ENCODE peak calls at places on chromosomes 7 and 10, in six cellular contexts. H, U, G, B, V and Q are unnamed samples.

GRCh38 chr7:106045139-106045538 is 67.0 kb downstream of the SYPL1 start:
- DNase-seq in V (no peak), H (no peak), G (no peak), B (no peak), U (no peak), Q (no peak)

GRCh38 chr10:62545667-62546066 is 171.5 kb downstream of the ZNF365 start:
- DNase-seq in B (no peak), H (peak), U (no peak), G (no peak), V (no peak), Q (no peak)

GRCh38 chr10:105950410-105950809 is 1214.1 kb downstream of the SORCS1 start:
- DNase-seq in U (peak), H (peak), V (peak), G (peak), B (peak), Q (no peak)

GRCh38 chr7:111362660-111363059 is 199.6 kb downstream of the IMMP2L start:
- DNase-seq in H (peak), B (no peak), U (no peak), G (no peak), V (no peak), Q (no peak)

GRCh38 chr10:43075612-43076003 is 1.3 kb upstream of the RET start:
- DNase-seq in V (no peak), U (peak), B (no peak), H (no peak), G (no peak), Q (no peak)

GRCh38 chr10:23657677-23658076 is 218.8 kb downstream of the OTUD1 start:
- DNase-seq in H (no peak), V (no peak), G (no peak), U (no peak), B (no peak), Q (no peak)

GRCh38 chr7:105808703-105809590 is 67.5 kb downstream of the ATXN7L1 start:
- DNase-seq in G (peak), U (no peak), B (peak), V (no peak), H (peak), Q (peak)

GRCh38 chr7:17390392-17390791 is 91.9 kb downstream of the AHR start:
- DNase-seq in B (no peak), H (no peak), U (no peak), V (no peak), G (no peak), Q (no peak)

GRCh38 chr7:36653011-36653670 is 71.2 kb downstream of the AOAH start:
- DNase-seq in G (no peak), U (no peak), B (no peak), H (peak), V (no peak), Q (no peak)

GRCh38 chr7:4726051-4726450 is 44.0 kb downstream of the FOXK1 start:
- DNase-seq in H (no peak), U (no peak), G (no peak), B (no peak), V (no peak), Q (no peak)

GRCh38 chr10:73935895-73936294 is 25.0 kb downstream of the PLAU start:
- DNase-seq in H (no peak), U (no peak), B (no peak), V (no peak), G (no peak), Q (no peak)

GRCh38 chr7:106418526-106418925 is 133.7 kb upstream of the NAMPT start:
- DNase-seq in V (no peak), H (peak), U (no peak), B (no peak), G (no peak), Q (no peak)

GRCh38 chr10:122587099-122587725 is 26.7 kb downstream of the DMBT1 start:
- DNase-seq in B (no peak), U (no peak), H (no peak), G (no peak), V (no peak), Q (no peak)

GRCh38 chr10:78319371-78319770 is 285.7 kb downstream of the RPS24 start:
- DNase-seq in G (no peak), V (peak), B (no peak), H (no peak), U (no peak), Q (peak)

GRCh38 chr7:19368540-19368939 is 223.3 kb upstream of the FERD3L start:
- DNase-seq in G (no peak), U (no peak), V (no peak), B (no peak), H (no peak), Q (no peak)

GRCh38 chr7:87128883-87129282 is 23.4 kb upstream of the DMTF1 start:
- DNase-seq in G (no peak), B (no peak), V (no peak), U (no peak), H (no peak), Q (no peak)

GRCh38 chr7:28348631-28349030 is 63.7 kb upstream of the CREB5 start:
- DNase-seq in G (no peak), B (no peak), H (no peak), V (no peak), U (no peak), Q (no peak)

GRCh38 chr10:79266543-79267312 is 80.5 kb upstream of the PPIF start:
- DNase-seq in U (no peak), G (peak), B (peak), V (peak), H (peak), Q (peak)

GRCh38 chr7:39908973-39909372 is 41.1 kb upstream of the CDK13 start:
- DNase-seq in V (no peak), U (no peak), H (no peak), G (no peak), B (no peak), Q (no peak)

GRCh38 chr7:39908141-39908540 is 41.9 kb upstream of the CDK13 start:
- DNase-seq in B (no peak), U (no peak), G (no peak), H (no peak), V (no peak), Q (no peak)

GRCh38 chr7:39911167-39911566 is 38.9 kb upstream of the CDK13 start:
- DNase-seq in U (no peak), G (no peak), H (peak), V (no peak), B (no peak), Q (no peak)

GRCh38 chr7:39909526-39909925 is 40.5 kb upstream of the CDK13 start:
- DNase-seq in G (no peak), V (no peak), H (no peak), U (no peak), B (no peak), Q (no peak)

DNA sequence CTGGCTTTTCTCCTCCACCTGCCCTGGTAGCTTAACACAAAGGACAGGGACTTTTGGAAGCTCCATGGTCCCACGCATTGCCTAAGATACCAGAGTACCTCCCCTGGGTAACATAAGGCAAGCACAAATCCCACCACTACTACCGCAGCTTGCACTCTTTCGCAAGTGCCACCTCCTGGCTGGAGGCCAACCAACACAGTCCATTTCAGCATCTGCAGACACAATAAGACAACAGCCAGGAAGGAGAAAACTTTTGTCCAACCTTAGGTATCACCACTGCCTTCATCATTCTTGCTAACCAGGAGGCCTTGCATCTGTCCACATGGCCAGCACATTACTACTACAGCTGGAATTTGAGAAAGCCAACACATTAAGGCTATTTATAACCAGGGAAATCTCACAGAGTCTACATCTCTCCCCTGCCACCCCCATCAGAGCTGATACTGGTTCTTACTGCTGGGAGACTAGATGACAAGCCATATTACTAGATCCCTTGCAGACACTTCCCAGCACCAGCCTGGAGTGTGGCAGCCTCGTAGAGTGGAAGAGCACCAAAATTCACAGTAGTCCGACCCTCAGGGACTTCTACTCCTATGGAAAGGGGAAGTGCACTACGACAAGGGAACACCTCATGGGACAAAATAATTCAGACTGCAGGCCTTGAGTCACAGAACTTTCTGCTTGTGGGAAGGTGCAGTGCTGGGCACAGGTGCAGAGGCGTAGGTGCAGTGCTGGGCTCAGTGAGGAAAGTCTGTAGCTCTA is 39.8 kb upstream of the CDK13 start:
- DNase-seq in V (peak), G (no peak), H (peak), B (no peak), U (no peak), Q (no peak)
- H3K4me3 ChIP-seq in V (no peak), G (no peak), H (no peak), B (no peak), U (no peak), Q (no peak)

GRCh38 chr10:12961416-12961815 is 40.1 kb downstream of the CCDC3 start:
- DNase-seq in B (no peak), V (no peak), U (no peak), H (no peak), G (no peak), Q (peak)
- TF ChIP-seq CTCF in B (no peak), V (no peak), U (no peak), H (no peak), G (no peak), Q (no peak)

DNA sequence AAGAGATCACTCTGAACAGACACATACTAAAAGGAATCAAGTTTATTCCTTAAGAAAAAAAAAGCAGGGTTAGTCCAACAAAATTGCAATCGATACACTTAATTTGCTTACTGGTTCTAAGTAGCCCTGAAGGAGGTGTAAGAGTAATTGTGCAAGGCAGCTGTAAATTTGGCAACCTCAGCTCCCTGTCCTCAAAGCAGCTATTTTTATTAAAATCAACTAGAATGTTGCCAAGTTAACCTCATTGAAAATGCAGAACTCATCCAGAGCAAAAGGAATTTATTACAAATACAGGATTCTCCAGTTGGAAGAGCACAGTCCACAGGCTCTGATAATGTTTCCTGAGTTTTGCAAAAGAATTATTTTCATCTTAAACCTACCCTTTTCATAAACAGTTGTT is 691.3 kb downstream of the PHTF2 start:
- DNase-seq in G (no peak), B (no peak), U (no peak), V (no peak), H (no peak), Q (no peak)
- H3K27ac ChIP-seq in G (no peak), B (no peak), U (no peak), V (no peak), H (no peak), Q (peak)

GRCh38 chr10:27745719-27746363 is at the start of gene MKX:
- DNase-seq in H (peak), U (no peak), G (no peak), V (no peak), B (peak), Q (peak)

GRCh38 chr10:27747096-27747451 is 1.5 kb upstream of the MKX start:
- DNase-seq in V (no peak), G (no peak), H (peak), B (no peak), U (no peak), Q (no peak)

GRCh38 chr10:27745380-27745718 is 270 bp downstream of the MKX start:
- DNase-seq in U (no peak), V (no peak), B (peak), H (no peak), G (no peak), Q (no peak)

GRCh38 chr10:27744478-27745379 is 890 bp downstream of the MKX start:
- DNase-seq in U (no peak), G (no peak), H (peak), V (no peak), B (peak), Q (peak)

DNA sequence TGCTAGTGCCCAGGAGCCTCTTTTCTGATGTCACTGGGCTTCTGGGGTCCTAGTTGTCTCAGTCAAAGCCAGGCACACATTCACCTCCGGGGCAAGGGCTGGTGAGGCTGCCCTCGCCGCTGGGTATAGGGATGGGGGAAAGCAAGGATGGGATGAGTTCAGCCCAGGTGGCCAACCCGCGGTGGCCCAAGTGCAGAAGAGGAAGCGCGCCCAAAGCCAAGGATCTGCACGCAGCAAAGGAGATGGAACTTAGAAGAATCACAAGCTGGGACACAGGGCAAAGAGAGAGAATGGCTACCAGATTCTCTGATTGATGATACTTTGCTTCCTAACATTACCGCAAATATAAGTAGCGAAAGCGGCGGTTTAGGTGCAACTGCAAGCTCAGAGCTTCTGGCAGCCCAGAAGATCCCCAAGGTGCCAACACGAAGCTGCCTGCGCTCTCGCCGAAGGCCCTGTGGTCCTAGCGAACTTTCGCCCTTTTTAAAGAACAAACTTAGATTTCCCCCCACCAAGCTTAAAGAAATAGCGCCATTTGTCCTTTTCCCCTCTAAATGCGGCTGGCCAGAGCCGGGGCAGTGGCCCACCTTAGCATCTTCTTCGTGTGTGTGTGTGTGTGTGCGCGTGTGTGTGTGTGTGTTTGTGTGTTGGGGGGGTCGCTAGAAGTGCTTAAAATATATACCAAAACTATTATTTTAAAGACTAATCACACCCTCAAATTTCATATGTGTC is 911 bp upstream of the MKX start:
- DNase-seq in V (no peak), U (no peak), H (no peak), B (no peak), G (no peak), Q (no peak)
- H3K4me3 ChIP-seq in V (no peak), U (no peak), H (peak), B (peak), G (no peak), Q (peak)

DNA sequence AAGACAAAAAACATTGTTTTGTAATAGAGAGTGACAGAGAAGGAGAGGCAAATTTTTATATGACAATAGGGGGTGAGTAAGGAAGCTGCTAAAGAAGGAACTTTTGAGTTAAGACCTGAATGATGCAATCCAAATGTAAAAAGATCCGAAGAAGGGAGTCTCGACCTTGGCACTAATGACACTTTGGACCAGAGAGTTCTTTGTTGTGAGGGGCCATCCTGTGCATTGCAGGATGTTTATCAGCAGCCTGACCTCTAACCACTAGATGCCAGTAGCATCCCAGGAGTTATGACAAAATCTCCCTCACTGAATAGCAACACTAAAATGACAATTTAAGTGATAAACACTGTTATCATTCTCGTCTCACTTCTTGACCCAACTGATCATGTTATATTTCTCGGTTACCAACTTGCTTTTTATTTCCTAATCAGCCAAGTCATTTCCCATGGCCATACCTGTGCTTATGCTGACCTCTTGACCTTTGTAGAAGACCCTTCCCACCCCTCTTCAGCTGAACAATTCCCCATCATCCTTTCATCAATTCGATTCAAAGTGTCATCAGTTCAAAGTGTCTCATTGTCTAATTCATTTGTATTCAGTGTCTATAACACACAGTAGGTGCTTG is 30.0 kb downstream of the DGKI start:
- DNase-seq in H (no peak), G (no peak), U (no peak), V (no peak), B (no peak), Q (no peak)
- TF ChIP-seq CTCF in H (peak), G (peak), U (peak), V (peak), B (no peak), Q (no peak)

GRCh38 chr7:39942883-39943282 is 7.2 kb upstream of the CDK13 start:
- DNase-seq in H (no peak), G (no peak), U (no peak), B (no peak), V (no peak), Q (no peak)

GRCh38 chr7:39934132-39934531 is 15.9 kb upstream of the CDK13 start:
- DNase-seq in H (no peak), U (no peak), G (no peak), V (peak), B (no peak), Q (no peak)

GRCh38 chr7:39936786-39937185 is 13.3 kb upstream of the CDK13 start:
- DNase-seq in H (no peak), U (no peak), V (no peak), G (no peak), B (no peak), Q (no peak)

GRCh38 chr7:39937366-39938153 is 12.5 kb upstream of the CDK13 start:
- DNase-seq in H (no peak), U (no peak), G (no peak), V (no peak), B (no peak), Q (no peak)
- H3K27ac ChIP-seq in H (no peak), U (no peak), G (no peak), V (no peak), B (no peak), Q (no peak)

DNA sequence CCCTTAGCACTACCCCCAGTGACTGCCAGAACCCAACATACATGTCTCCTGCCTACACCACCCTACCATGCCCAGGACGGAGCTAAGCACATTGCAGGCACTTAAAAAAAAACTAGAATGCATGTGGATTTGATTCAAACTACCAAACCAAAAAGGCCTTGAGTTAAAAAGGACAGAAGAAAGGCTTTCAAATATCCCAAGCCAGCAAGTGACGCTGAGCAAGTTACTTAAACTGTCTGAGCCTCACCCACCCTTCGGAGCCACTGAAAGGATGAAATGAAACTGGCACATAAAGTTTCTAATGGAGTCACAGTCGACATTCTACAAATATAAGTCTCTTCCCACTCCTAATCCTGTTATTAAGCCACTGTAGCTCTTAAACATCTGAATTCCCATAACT is 1.8 kb downstream of the CPXM2 start:
- DNase-seq in G (no peak), U (no peak), V (no peak), B (no peak), H (no peak), Q (peak)
- H3K4me3 ChIP-seq in G (no peak), U (no peak), V (no peak), B (peak), H (no peak), Q (peak)